ENCODE peak calls at places on chromosome 10, in eight cellular contexts. One of them, this sample, is unnamed.

GRCh38 chr10:102967123-102967522 is 49.0 kb downstream of the CNNM2 start:
- DNase-seq in progenitor cell of endocrine pancreas: no peak
- DNase-seq in prostate gland: no peak
- DNase-seq in A549: no peak
- DNase-seq in GM13977: no peak
- DNase-seq in nephron progenitor cell: no peak
- DNase-seq in tibial nerve: no peak
- DNase-seq in endothelial cell: no peak
- DNase-seq in this sample: no peak

GRCh38 chr10:91010952-91011351 is 90.1 kb upstream of the ANKRD1 start:
- DNase-seq in progenitor cell of endocrine pancreas: no peak
- DNase-seq in prostate gland: no peak
- DNase-seq in A549: no peak
- DNase-seq in GM13977: no peak
- DNase-seq in nephron progenitor cell: no peak
- DNase-seq in tibial nerve: no peak
- DNase-seq in endothelial cell: no peak
- DNase-seq in this sample: no peak

GRCh38 chr10:120514035-120514620 is 57.1 kb downstream of the PLPP4 start:
- DNase-seq in progenitor cell of endocrine pancreas: peak
- DNase-seq in prostate gland: no peak
- DNase-seq in A549: peak
- DNase-seq in GM13977: no peak
- DNase-seq in nephron progenitor cell: peak
- DNase-seq in tibial nerve: no peak
- DNase-seq in endothelial cell: peak
- DNase-seq in this sample: peak

GRCh38 chr10:18436902-18437301 is 214.5 kb downstream of the NSUN6 start:
- DNase-seq in progenitor cell of endocrine pancreas: no peak
- DNase-seq in prostate gland: no peak
- DNase-seq in A549: no peak
- DNase-seq in GM13977: no peak
- DNase-seq in nephron progenitor cell: no peak
- DNase-seq in tibial nerve: no peak
- DNase-seq in endothelial cell: no peak
- DNase-seq in this sample: no peak

GRCh38 chr10:74792726-74793125 is 33.7 kb upstream of the KAT6B start:
- DNase-seq in progenitor cell of endocrine pancreas: no peak
- DNase-seq in prostate gland: no peak
- DNase-seq in A549: no peak
- DNase-seq in GM13977: no peak
- DNase-seq in nephron progenitor cell: no peak
- DNase-seq in tibial nerve: no peak
- DNase-seq in endothelial cell: no peak
- DNase-seq in this sample: no peak

GRCh38 chr10:78292987-78293865 is 259.6 kb downstream of the RPS24 start:
- DNase-seq in progenitor cell of endocrine pancreas: no peak
- DNase-seq in prostate gland: no peak
- DNase-seq in A549: no peak
- DNase-seq in GM13977: no peak
- DNase-seq in nephron progenitor cell: peak
- DNase-seq in tibial nerve: no peak
- DNase-seq in endothelial cell: no peak
- DNase-seq in this sample: no peak

GRCh38 chr10:77034795-77035194 is 602.8 kb downstream of the KCNMA1 start:
- DNase-seq in progenitor cell of endocrine pancreas: no peak
- DNase-seq in prostate gland: no peak
- DNase-seq in A549: no peak
- DNase-seq in GM13977: no peak
- DNase-seq in nephron progenitor cell: no peak
- DNase-seq in tibial nerve: no peak
- DNase-seq in endothelial cell: no peak
- DNase-seq in this sample: no peak

GRCh38 chr10:2772791-2773644 is 294.3 kb upstream of the PFKP start:
- DNase-seq in progenitor cell of endocrine pancreas: no peak
- DNase-seq in prostate gland: no peak
- DNase-seq in A549: no peak
- DNase-seq in GM13977: no peak
- DNase-seq in nephron progenitor cell: peak
- DNase-seq in tibial nerve: no peak
- DNase-seq in endothelial cell: no peak
- DNase-seq in this sample: no peak

GRCh38 chr10:86391986-86392722 is 25.6 kb upstream of the GRID1 start:
- DNase-seq in progenitor cell of endocrine pancreas: no peak
- DNase-seq in prostate gland: no peak
- DNase-seq in A549: no peak
- DNase-seq in GM13977: peak
- DNase-seq in nephron progenitor cell: no peak
- DNase-seq in tibial nerve: no peak
- DNase-seq in endothelial cell: no peak
- DNase-seq in this sample: no peak

GRCh38 chr10:91409069-91409868 is 875 bp upstream of the HECTD2 start:
- DNase-seq in progenitor cell of endocrine pancreas: peak
- DNase-seq in prostate gland: peak
- DNase-seq in A549: peak
- DNase-seq in GM13977: peak
- DNase-seq in nephron progenitor cell: peak
- DNase-seq in tibial nerve: peak
- DNase-seq in endothelial cell: peak
- DNase-seq in this sample: peak

GRCh38 chr10:43197834-43198681 is 59.8 kb downstream of the CSGALNACT2 start:
- DNase-seq in progenitor cell of endocrine pancreas: no peak
- DNase-seq in prostate gland: no peak
- DNase-seq in A549: peak
- DNase-seq in GM13977: peak
- DNase-seq in nephron progenitor cell: peak
- DNase-seq in tibial nerve: no peak
- DNase-seq in endothelial cell: peak
- DNase-seq in this sample: peak

GRCh38 chr10:33937987-33938386 is 603.5 kb upstream of the NRP1 start:
- DNase-seq in progenitor cell of endocrine pancreas: no peak
- DNase-seq in prostate gland: no peak
- DNase-seq in A549: no peak
- DNase-seq in GM13977: no peak
- DNase-seq in nephron progenitor cell: no peak
- DNase-seq in tibial nerve: no peak
- DNase-seq in endothelial cell: no peak
- DNase-seq in this sample: no peak

GRCh38 chr10:24128066-24128751 is 80.7 kb upstream of the KIAA1217 start:
- DNase-seq in progenitor cell of endocrine pancreas: no peak
- DNase-seq in prostate gland: no peak
- DNase-seq in A549: no peak
- DNase-seq in GM13977: no peak
- DNase-seq in nephron progenitor cell: peak
- DNase-seq in tibial nerve: no peak
- DNase-seq in endothelial cell: no peak
- DNase-seq in this sample: no peak

GRCh38 chr10:13349776-13350274 is 1.7 kb upstream of the SEPHS1 start:
- DNase-seq in progenitor cell of endocrine pancreas: peak
- DNase-seq in prostate gland: peak
- DNase-seq in A549: no peak
- DNase-seq in GM13977: no peak
- DNase-seq in nephron progenitor cell: peak
- DNase-seq in tibial nerve: peak
- DNase-seq in endothelial cell: peak
- DNase-seq in this sample: peak

GRCh38 chr10:51377070-51377931 is 303.0 kb downstream of the PRKG1 start:
- DNase-seq in progenitor cell of endocrine pancreas: no peak
- DNase-seq in prostate gland: no peak
- DNase-seq in A549: no peak
- DNase-seq in GM13977: no peak
- DNase-seq in nephron progenitor cell: no peak
- DNase-seq in tibial nerve: no peak
- DNase-seq in endothelial cell: no peak
- DNase-seq in this sample: no peak

GRCh38 chr10:131215776-131216175 is 95.7 kb downstream of the TCERG1L start:
- DNase-seq in progenitor cell of endocrine pancreas: no peak
- DNase-seq in prostate gland: no peak
- DNase-seq in A549: no peak
- DNase-seq in GM13977: no peak
- DNase-seq in nephron progenitor cell: no peak
- DNase-seq in tibial nerve: no peak
- DNase-seq in endothelial cell: no peak
- DNase-seq in this sample: no peak

GRCh38 chr10:34179280-34179679 is 635.8 kb downstream of the PARD3 start:
- DNase-seq in progenitor cell of endocrine pancreas: no peak
- DNase-seq in prostate gland: no peak
- DNase-seq in A549: no peak
- DNase-seq in GM13977: no peak
- DNase-seq in nephron progenitor cell: no peak
- DNase-seq in tibial nerve: no peak
- DNase-seq in endothelial cell: no peak
- DNase-seq in this sample: no peak

GRCh38 chr10:117005454-117006055 is 568 bp upstream of the SHTN1 start:
- DNase-seq in progenitor cell of endocrine pancreas: peak
- DNase-seq in prostate gland: peak
- DNase-seq in A549: peak
- DNase-seq in GM13977: peak
- DNase-seq in nephron progenitor cell: peak
- DNase-seq in tibial nerve: no peak
- DNase-seq in endothelial cell: peak
- DNase-seq in this sample: no peak

DNA sequence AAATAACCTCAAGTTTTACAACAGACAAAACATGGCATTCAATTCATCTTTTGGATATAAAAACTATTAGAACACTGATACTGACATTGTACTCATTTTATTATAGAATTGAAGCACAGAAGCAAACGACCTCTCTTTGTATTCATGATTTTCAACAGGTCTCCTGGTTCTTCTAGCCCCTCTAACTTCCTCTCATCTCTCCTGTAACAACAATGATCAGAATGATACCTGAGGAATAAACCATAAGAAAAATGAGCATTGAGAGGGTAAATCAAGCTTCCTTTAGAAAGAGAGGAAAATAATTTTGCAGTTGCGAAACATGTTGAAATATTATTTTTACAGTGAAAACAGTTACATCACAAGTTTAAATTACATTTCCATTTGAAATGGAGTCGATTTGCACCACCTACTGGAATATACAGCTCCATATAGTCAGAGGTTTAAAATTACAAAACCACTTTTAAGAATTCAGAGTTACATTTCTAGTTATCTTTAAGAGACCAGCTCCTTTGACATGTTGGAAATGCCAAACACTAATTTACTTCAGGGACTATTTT is 17.5 kb upstream of the TEX36 start:
- DNase-seq in progenitor cell of endocrine pancreas: no peak
- DNase-seq in prostate gland: no peak
- DNase-seq in A549: peak
- DNase-seq in GM13977: no peak
- DNase-seq in nephron progenitor cell: no peak
- DNase-seq in tibial nerve: no peak
- DNase-seq in endothelial cell: no peak
- DNase-seq in this sample: no peak
- TF ChIP-seq CTCF in progenitor cell of endocrine pancreas: no peak
- TF ChIP-seq CTCF in prostate gland: peak
- TF ChIP-seq CTCF in A549: peak
- TF ChIP-seq CTCF in GM13977: no peak
- TF ChIP-seq CTCF in nephron progenitor cell: no peak
- TF ChIP-seq CTCF in tibial nerve: no peak
- TF ChIP-seq CTCF in endothelial cell: no peak
- TF ChIP-seq CTCF in this sample: no peak

GRCh38 chr10:88880287-88881094 is 446 bp downstream of the STAMBPL1 start:
- DNase-seq in progenitor cell of endocrine pancreas: peak
- DNase-seq in prostate gland: peak
- DNase-seq in A549: peak
- DNase-seq in GM13977: peak
- DNase-seq in nephron progenitor cell: peak
- DNase-seq in tibial nerve: peak
- DNase-seq in endothelial cell: peak
- DNase-seq in this sample: peak
- TF ChIP-seq CTCF in progenitor cell of endocrine pancreas: no peak
- TF ChIP-seq CTCF in prostate gland: peak
- TF ChIP-seq CTCF in A549: peak
- TF ChIP-seq CTCF in GM13977: peak
- TF ChIP-seq CTCF in nephron progenitor cell: no peak
- TF ChIP-seq CTCF in tibial nerve: no peak
- TF ChIP-seq CTCF in endothelial cell: no peak
- TF ChIP-seq CTCF in this sample: no peak

GRCh38 chr10:30238836-30239235 is 110.2 kb downstream of the MTPAP start:
- DNase-seq in progenitor cell of endocrine pancreas: no peak
- DNase-seq in prostate gland: no peak
- DNase-seq in A549: no peak
- DNase-seq in GM13977: no peak
- DNase-seq in nephron progenitor cell: no peak
- DNase-seq in tibial nerve: no peak
- DNase-seq in endothelial cell: no peak
- DNase-seq in this sample: no peak

DNA sequence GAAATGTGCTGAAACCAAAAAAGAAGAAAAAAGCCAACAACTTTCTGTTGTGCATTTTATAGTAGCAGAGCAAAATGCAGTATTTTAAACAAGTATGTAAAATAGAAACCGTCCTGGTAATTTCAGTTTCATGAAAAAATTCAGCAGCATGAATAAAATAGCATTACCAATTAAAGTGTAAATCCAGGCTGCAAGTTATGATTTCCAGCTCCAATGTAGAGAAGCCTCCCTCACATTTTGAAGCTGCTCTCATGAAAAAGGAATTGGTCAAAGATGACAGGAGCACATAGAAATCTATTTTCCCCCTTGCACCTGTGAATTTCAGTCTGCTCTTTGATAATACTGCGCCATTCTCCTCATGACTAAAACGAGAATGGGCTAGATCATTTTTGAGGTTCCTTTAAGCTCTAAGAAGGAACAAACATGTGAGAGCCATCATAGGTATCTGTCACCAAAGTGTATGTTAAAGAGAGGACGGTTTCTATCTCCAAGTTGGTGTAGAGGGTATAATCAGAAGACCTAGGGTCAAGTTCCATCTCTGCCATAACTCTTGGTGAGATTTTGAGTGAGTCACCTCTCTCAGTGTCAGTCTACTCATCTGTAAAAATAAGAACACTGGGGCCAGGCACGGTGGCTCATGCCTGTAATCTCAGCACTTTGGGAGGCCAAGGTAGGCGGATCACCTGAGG is 107.5 kb downstream of the MTPAP start:
- DNase-seq in progenitor cell of endocrine pancreas: no peak
- DNase-seq in prostate gland: no peak
- DNase-seq in A549: no peak
- DNase-seq in GM13977: peak
- DNase-seq in nephron progenitor cell: no peak
- DNase-seq in tibial nerve: no peak
- DNase-seq in endothelial cell: no peak
- DNase-seq in this sample: no peak
- TF ChIP-seq CTCF in progenitor cell of endocrine pancreas: no peak
- TF ChIP-seq CTCF in prostate gland: no peak
- TF ChIP-seq CTCF in A549: no peak
- TF ChIP-seq CTCF in GM13977: no peak
- TF ChIP-seq CTCF in nephron progenitor cell: no peak
- TF ChIP-seq CTCF in tibial nerve: no peak
- TF ChIP-seq CTCF in endothelial cell: no peak
- TF ChIP-seq CTCF in this sample: no peak

DNA sequence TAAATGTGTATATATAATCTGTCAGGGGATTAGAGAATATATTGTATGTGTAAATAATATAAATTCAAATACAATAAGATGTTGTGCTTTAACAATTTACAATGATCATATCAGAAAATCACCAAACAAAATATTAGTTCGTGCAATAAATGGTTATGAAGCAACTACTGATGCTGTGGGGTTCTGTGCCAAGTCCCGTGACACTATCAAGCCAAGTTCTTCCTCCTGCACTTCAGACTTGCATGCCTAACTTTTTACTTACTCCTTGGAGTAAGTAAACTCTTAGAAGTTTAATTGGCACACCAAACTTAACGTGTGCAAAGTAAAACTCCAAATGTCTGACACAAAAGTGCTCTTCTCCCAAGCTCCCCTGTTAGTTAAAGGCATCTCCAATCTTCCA is 26.5 kb upstream of the TMEM254 start:
- DNase-seq in progenitor cell of endocrine pancreas: no peak
- DNase-seq in prostate gland: no peak
- DNase-seq in A549: no peak
- DNase-seq in GM13977: no peak
- DNase-seq in nephron progenitor cell: no peak
- DNase-seq in tibial nerve: no peak
- DNase-seq in endothelial cell: no peak
- DNase-seq in this sample: no peak
- TF ChIP-seq CTCF in progenitor cell of endocrine pancreas: no peak
- TF ChIP-seq CTCF in prostate gland: no peak
- TF ChIP-seq CTCF in A549: no peak
- TF ChIP-seq CTCF in GM13977: no peak
- TF ChIP-seq CTCF in nephron progenitor cell: no peak
- TF ChIP-seq CTCF in tibial nerve: no peak
- TF ChIP-seq CTCF in endothelial cell: no peak
- TF ChIP-seq CTCF in this sample: no peak